ENCODE peak calls at places on chromosome 1, in five cellular contexts. G is WTC11, L is GM12865, V is neural crest cell, X is mucosa of descending colon. B is an unnamed sample.

GRCh38 chr1:20630730-20631129 is 2.5 kb upstream of the PINK1 start:
- DNase-seq in G (no peak), L (no peak), V (no peak), X (no peak), B (no peak)

GRCh38 chr1:53316058-53316741 is 11.7 kb downstream of the LRP8 start:
- DNase-seq in G (no peak), L (no peak), V (no peak), X (no peak), B (peak)

GRCh38 chr1:236823559-236823958 is 28.5 kb downstream of the MTR start:
- DNase-seq in G (no peak), L (no peak), V (no peak), X (no peak), B (no peak)

GRCh38 chr1:41359211-41360073 is 1.8 kb upstream of the FOXO6 start:
- DNase-seq in G (no peak), L (no peak), V (no peak), X (no peak), B (no peak)

GRCh38 chr1:224169876-224170275 is 13.2 kb upstream of the DEGS1 start:
- DNase-seq in G (no peak), L (no peak), V (no peak), X (no peak), B (no peak)

GRCh38 chr1:235326719-235327558 is 1.0 kb downstream of the ARID4B start:
- DNase-seq in G (peak), L (peak), V (peak), X (peak), B (peak)

GRCh38 chr1:17494114-17494729 is 45.3 kb upstream of the ARHGEF10L start:
- DNase-seq in G (peak), L (peak), V (peak), X (peak), B (peak)

GRCh38 chr1:168343566-168343965 is 62.9 kb downstream of the TBX19 start:
- DNase-seq in G (no peak), L (no peak), V (no peak), X (no peak), B (no peak)

GRCh38 chr1:12179111-12179519 is 12.3 kb downstream of the TNFRSF1B start:
- DNase-seq in G (no peak), L (peak), V (no peak), X (no peak), B (no peak)

GRCh38 chr1:75615664-75616435 is 4.9 kb upstream of the SLC44A5 start:
- DNase-seq in G (peak), L (no peak), V (peak), X (peak), B (peak)

GRCh38 chr1:178953538-178954207 is 72.0 kb upstream of the FAM20B start:
- DNase-seq in G (no peak), L (no peak), V (no peak), X (no peak), B (no peak)

GRCh38 chr1:64043328-64043727 is 160.1 kb upstream of the UBE2U start:
- DNase-seq in G (no peak), L (no peak), V (no peak), X (no peak), B (no peak)

GRCh38 chr1:208058212-208059155 is 147.6 kb upstream of the CD34 start:
- DNase-seq in G (no peak), L (no peak), V (no peak), X (no peak), B (no peak)

GRCh38 chr1:221693087-221693486 is 48.8 kb downstream of the DUSP10 start:
- DNase-seq in G (no peak), L (no peak), V (no peak), X (no peak), B (no peak)

GRCh38 chr1:195082183-195082582 is 1526.1 kb downstream of the KCNT2 start:
- DNase-seq in G (no peak), L (no peak), V (no peak), X (no peak), B (no peak)

GRCh38 chr1:238710697-238711096 is 675.7 kb upstream of the CHRM3 start:
- DNase-seq in G (peak), L (no peak), V (no peak), X (no peak), B (no peak)

GRCh38 chr1:192732787-192733186 is 76.1 kb upstream of the RGS2 start:
- DNase-seq in G (no peak), L (peak), V (no peak), X (no peak), B (no peak)

GRCh38 chr1:36176151-36176949 is 20.4 kb downstream of the MAP7D1 start:
- DNase-seq in G (peak), L (no peak), V (no peak), X (no peak), B (peak)

GRCh38 chr1:34549199-34549598 is 205.6 kb upstream of the GJB5 start:
- DNase-seq in G (peak), L (peak), V (peak), X (peak), B (peak)
- TF ChIP-seq CTCF in G (peak), L (peak), V (peak), X (no peak), B (no peak)

DNA sequence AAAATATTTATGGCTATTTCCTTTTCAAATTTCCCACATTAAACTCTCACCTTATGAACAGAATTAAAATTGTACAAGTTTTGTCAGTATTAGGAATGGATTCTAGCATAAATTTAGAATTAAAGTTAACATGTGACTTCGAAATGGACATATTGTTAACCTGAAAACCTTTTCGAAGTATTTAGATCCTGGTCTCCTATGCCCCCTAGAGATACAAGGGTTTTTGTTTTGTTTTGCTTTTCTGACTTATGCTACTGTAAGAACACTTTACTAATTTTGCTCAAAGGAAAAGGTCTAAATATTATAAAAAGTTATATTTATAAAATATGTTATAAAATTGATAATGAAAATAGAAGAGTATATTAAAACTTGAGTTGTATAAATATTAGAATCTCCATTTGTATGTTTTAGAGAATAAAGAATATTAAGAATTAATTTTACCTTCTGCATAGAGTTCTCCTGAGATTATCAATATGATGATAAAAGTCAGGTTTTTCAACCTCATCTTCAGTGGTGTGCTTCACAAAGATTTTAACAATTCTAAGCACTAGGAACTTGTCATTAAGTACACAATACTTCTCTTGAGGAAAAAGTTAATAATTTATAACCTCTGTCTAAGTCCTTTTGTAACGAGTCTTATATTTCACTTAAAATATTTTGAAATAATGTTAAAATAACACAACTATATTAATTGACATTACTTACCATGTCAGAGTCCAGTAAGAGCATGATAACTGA is at the start of gene F13B:
- DNase-seq in G (no peak), L (no peak), V (no peak), X (no peak), B (no peak)
- TF ChIP-seq CTCF in G (no peak), L (no peak), V (no peak), X (no peak), B (no peak)

GRCh38 chr1:47795102-47795501 is 202.1 kb downstream of the TRABD2B start:
- DNase-seq in G (no peak), L (no peak), V (no peak), X (no peak), B (no peak)

GRCh38 chr1:47792786-47793185 is 204.4 kb downstream of the TRABD2B start:
- DNase-seq in G (no peak), L (no peak), V (no peak), X (no peak), B (no peak)

GRCh38 chr1:47794530-47794929 is 202.7 kb downstream of the TRABD2B start:
- DNase-seq in G (no peak), L (no peak), V (no peak), X (no peak), B (no peak)

GRCh38 chr1:47793563-47793962 is 203.6 kb downstream of the TRABD2B start:
- DNase-seq in G (no peak), L (no peak), V (no peak), X (no peak), B (no peak)

DNA sequence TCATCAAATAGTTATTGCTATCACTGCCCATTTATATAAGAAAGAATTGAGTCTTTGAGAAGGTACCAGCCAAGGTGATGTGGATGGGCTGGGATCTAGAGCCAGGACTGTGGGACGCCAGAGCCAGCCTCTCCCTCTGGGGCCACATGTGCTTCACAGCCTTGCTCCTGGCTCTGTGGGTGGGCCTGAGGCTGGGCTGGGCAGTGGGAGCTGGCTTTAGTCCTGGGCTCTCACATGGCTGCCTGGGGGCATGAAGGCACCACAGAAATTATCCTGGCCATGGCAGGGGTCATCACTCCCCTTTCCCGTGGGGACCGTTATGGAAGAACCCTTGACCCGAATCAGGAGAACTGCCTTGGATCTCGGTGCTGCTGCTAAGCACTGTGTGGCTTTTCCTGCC is 203.1 kb downstream of the TRABD2B start:
- DNase-seq in G (no peak), L (no peak), V (no peak), X (no peak), B (no peak)
- TF ChIP-seq CTCF in G (no peak), L (no peak), V (no peak), X (no peak), B (no peak)

GRCh38 chr1:197695961-197696360 is 79.3 kb downstream of the DENND1B start:
- DNase-seq in G (no peak), L (no peak), V (no peak), X (no peak), B (no peak)

GRCh38 chr1:197696372-197696771 is 78.9 kb downstream of the DENND1B start:
- DNase-seq in G (no peak), L (no peak), V (no peak), X (no peak), B (no peak)

GRCh38 chr1:197690074-197690473 is 85.2 kb downstream of the DENND1B start:
- DNase-seq in G (no peak), L (no peak), V (no peak), X (no peak), B (no peak)

GRCh38 chr1:197691816-197692215 is 83.5 kb downstream of the DENND1B start:
- DNase-seq in G (no peak), L (no peak), V (no peak), X (peak), B (no peak)

DNA sequence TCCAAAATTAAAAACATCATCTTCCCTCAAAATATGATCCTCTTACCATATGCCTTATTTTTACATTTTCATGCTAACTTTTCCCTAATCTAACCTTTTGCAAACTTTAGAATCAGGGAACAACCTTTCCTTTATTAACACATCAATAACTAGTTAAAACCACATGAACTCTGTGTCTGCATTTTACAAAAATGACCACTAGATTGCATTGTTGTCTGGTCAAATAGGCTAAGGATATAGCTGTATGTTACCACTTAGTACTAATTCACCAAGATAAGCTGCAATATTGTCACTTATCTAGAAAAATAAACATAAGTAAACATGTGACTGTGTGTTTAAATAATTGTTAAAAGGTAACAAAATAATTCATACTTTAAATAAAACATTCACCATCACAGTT is 82.3 kb downstream of the DENND1B start:
- DNase-seq in G (no peak), L (peak), V (no peak), X (no peak), B (no peak)
- TF ChIP-seq CTCF in G (no peak), L (peak), V (no peak), X (no peak), B (no peak)

DNA sequence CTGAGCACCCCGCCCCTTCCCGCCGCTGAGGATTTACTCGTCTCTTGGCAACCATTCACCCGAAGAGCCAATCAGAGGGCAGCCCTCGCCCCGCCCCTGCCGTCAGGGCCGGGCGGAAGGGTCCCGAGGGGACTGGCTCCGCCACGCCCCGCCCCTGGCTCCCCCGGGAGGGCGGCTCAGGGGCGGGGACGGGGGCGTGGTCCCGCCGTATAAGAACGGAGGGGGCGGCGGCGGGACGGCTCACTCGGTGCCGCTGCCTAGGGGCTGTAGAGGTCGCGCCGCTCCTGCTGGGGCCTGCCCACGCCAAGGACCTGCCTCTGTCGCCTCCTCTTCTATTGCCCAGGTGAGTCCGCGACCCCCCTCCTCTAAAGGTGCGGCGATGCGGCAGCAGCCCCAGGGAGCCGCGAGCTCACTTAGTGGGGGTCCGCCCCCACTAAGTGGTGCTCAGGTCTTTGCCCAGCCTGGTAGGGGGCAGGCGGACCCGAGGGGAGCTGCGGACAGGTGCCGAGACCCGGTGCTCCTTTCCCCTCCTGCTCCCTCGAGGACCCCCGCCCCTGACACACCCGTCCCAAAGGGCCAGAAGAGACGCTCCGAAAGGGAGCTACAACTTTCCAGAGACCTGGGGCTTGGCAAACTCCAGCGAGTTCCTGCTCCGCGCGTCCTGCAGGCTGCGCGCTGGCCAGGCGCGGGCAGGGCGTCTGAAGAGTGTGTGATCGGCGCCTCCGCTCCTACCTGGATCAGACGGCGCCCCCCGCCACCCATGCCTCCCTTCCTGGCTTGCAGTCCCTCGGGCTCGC is at the start of gene TENT5C:
- DNase-seq in G (peak), L (peak), V (peak), X (peak), B (peak)
- TF ChIP-seq CTCF in G (no peak), L (no peak), V (no peak), X (no peak), B (no peak)

DNA sequence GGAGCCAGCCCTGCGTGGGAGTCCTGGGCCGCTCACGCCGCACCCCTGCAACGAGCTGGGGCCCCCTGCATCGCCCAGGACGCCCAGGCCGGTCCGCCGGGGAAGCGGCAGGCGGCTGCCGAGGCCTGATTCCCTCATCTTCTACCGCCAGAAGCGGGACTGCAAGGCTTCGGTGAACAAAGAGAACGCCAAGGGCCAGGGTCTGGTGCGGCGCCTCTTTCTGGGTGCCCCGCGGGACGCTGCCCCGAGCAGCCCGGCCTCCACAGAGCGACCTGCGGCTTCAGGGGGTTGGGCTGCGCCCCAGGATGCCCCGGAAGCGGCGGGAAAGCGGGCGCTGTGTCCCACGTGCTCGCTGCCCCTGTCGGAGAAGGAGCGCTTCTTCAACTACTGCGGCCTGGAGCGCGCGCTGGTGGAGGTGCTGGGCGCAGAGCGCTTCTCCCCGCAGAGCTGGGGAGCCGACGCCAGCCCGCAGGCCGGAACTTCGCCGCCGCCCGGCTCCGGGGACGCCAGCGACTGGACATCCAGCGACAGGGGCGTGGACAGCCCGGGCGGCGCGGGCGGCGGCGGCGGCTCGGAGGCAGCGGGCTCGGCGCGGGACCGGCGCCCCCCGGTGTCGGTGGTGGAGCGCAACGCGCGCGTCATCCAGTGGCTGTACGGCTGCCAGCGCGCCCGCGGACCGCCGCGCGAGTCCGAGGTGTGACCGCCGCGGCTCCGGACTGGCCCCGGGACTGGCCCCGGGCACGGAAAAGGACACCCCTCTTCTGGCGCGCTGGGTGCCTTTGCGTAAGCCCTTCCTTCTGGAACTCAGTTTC is 2.7 kb downstream of the FAM110D start:
- DNase-seq in G (peak), L (no peak), V (peak), X (peak), B (peak)
- TF ChIP-seq CTCF in G (no peak), L (no peak), V (peak), X (peak), B (no peak)

GRCh38 chr1:228309548-228310067 is 97.0 kb downstream of the TRIM11 start:
- DNase-seq in G (no peak), L (no peak), V (no peak), X (no peak), B (no peak)

GRCh38 chr1:228310162-228310792 is 96.4 kb downstream of the TRIM11 start:
- DNase-seq in G (no peak), L (no peak), V (no peak), X (no peak), B (no peak)

GRCh38 chr1:228308085-228308601 is 98.5 kb downstream of the TRIM11 start:
- DNase-seq in G (no peak), L (no peak), V (no peak), X (no peak), B (no peak)

GRCh38 chr1:228307218-228308023 is 99.2 kb downstream of the TRIM11 start:
- DNase-seq in G (no peak), L (no peak), V (no peak), X (no peak), B (no peak)

DNA sequence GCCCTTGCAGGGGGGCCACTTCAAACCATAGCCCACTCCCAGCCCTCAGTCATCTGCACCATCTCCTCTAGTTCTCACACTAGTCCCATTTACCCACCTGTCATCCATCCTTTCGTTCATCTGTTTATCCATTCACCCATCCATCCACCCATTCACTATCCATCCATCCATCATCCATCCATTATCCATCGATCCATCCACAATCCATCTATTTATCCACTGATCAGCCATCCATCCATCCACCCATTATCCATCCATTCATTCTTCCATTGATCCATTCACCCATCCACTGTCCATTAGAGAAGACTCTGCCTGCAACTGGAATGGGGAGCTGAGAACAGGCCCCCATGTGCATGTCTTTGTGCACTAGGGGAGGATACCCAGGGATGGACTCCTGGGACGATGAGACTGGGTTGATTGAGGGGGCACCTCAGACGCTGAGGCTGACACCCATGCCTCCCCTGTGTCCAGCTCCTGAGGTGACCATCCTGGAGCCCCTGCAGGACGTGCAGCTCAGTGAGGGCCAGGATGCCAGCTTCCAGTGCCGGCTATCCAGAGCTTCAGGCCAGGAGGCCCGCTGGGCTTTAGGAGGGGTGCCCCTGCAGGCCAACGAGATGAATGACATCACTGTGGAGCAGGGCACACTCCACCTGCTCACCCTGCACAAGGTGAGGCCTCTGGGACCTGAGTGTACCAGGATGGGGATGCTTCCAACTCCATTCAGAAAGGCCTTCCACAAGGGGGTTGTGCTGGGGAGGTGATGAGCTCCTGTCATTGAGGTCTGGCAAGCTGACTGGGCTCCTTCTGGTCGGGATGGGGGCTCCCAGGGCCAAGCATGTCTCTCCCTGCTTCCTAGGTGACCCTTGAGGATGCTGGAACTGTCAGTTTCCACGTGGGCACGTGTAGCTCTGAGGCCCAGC is 97.7 kb downstream of the TRIM11 start:
- DNase-seq in G (no peak), L (no peak), V (no peak), X (no peak), B (no peak)
- TF ChIP-seq CTCF in G (no peak), L (peak), V (peak), X (no peak), B (no peak)

B was measured in glutamatergic neuron.